ENCODE peak calls at places on chromosome 4, in six cellular contexts. Z is RPMI7951, S is psoas muscle, V is astrocyte, A is ACHN, D is GM23338. F is an unnamed sample.

GRCh38 chr4:164212714-164213113 is 541.2 kb upstream of the SMIM31 start:
- DNase-seq in Z (no peak), S (no peak), V (no peak), A (no peak), D (no peak), F (no peak)

GRCh38 chr4:161317000-161317399 is 846.8 kb downstream of the FSTL5 start:
- DNase-seq in Z (no peak), S (no peak), V (no peak), A (no peak), D (no peak), F (no peak)

GRCh38 chr4:73816814-73817213 is 19.7 kb upstream of the CXCL6 start:
- DNase-seq in Z (peak), S (no peak), V (peak), A (peak), D (no peak), F (peak)

GRCh38 chr4:169573889-169574288 is 38.5 kb downstream of the NEK1 start:
- DNase-seq in Z (no peak), S (no peak), V (no peak), A (no peak), D (no peak), F (no peak)

GRCh38 chr4:55736605-55737183 is 82.9 kb upstream of the EXOC1L start:
- DNase-seq in Z (no peak), S (no peak), V (no peak), A (peak), D (peak), F (peak)

GRCh38 chr4:107710493-107711459 is 9.3 kb downstream of the PAPSS1 start:
- DNase-seq in Z (no peak), S (no peak), V (no peak), A (no peak), D (no peak), F (no peak)

GRCh38 chr4:175891863-175892262 is 79.8 kb upstream of the GPM6A start:
- DNase-seq in Z (no peak), S (no peak), V (peak), A (peak), D (peak), F (peak)

GRCh38 chr4:152352645-152353116 is 183.2 kb downstream of the FBXW7 start:
- DNase-seq in Z (peak), S (peak), V (peak), A (peak), D (peak), F (peak)

GRCh38 chr4:3403104-3403906 is 38.5 kb upstream of the HGFAC start:
- DNase-seq in Z (no peak), S (no peak), V (no peak), A (no peak), D (no peak), F (no peak)

GRCh38 chr4:21327976-21328700 is 620.4 kb downstream of the KCNIP4 start:
- DNase-seq in Z (no peak), S (no peak), V (no peak), A (no peak), D (no peak), F (no peak)

GRCh38 chr4:182604161-182604591 is 313.0 kb downstream of the DCTD start:
- DNase-seq in Z (no peak), S (no peak), V (peak), A (no peak), D (no peak), F (peak)

GRCh38 chr4:2103843-2104547 is 44.9 kb downstream of the NAT8L start:
- DNase-seq in Z (no peak), S (no peak), V (no peak), A (no peak), D (no peak), F (no peak)

GRCh38 chr4:142801966-142802365 is 44.1 kb downstream of the INPP4B start:
- DNase-seq in Z (no peak), S (no peak), V (no peak), A (no peak), D (no peak), F (no peak)

GRCh38 chr4:173214661-173215060 is 46.0 kb downstream of the GALNT7 start:
- DNase-seq in Z (peak), S (no peak), V (peak), A (peak), D (no peak), F (peak)

GRCh38 chr4:179605196-179605595 is 2163.0 kb upstream of the AGA start:
- DNase-seq in Z (no peak), S (no peak), V (peak), A (no peak), D (no peak), F (peak)

GRCh38 chr4:23945521-23946017 is 55.7 kb upstream of the PPARGC1A start:
- DNase-seq in Z (peak), S (peak), V (peak), A (peak), D (no peak), F (peak)

GRCh38 chr4:5409980-5410618 is 298.3 kb downstream of the EVC2 start:
- DNase-seq in Z (peak), S (no peak), V (no peak), A (no peak), D (peak), F (no peak)

GRCh38 chr4:171954650-171955049 is 141.4 kb downstream of the GALNTL6 start:
- DNase-seq in Z (no peak), S (no peak), V (no peak), A (peak), D (no peak), F (peak)

GRCh38 chr4:108840426-108840975 is 77.6 kb upstream of the ETNPPL start:
- DNase-seq in Z (no peak), S (no peak), V (no peak), A (no peak), D (no peak), F (no peak)

GRCh38 chr4:87032884-87033533 is 98.2 kb downstream of the AFF1 start:
- DNase-seq in Z (peak), S (no peak), V (peak), A (peak), D (no peak), F (peak)

GRCh38 chr4:107682306-107682705 is 37.7 kb downstream of the PAPSS1 start:
- DNase-seq in Z (no peak), S (no peak), V (no peak), A (no peak), D (no peak), F (no peak)

GRCh38 chr4:166493828-166494432 is 620.9 kb downstream of the TLL1 start:
- DNase-seq in Z (peak), S (no peak), V (peak), A (peak), D (no peak), F (no peak)

GRCh38 chr4:181443003-181443402 is 800.2 kb upstream of the TENM3 start:
- DNase-seq in Z (no peak), S (no peak), V (no peak), A (no peak), D (no peak), F (no peak)

GRCh38 chr4:2244947-2245786 is 3.2 kb upstream of the HAUS3 start:
- DNase-seq in Z (peak), S (peak), V (no peak), A (no peak), D (peak), F (no peak)

GRCh38 chr4:31518796-31519250 is 798.7 kb downstream of the PCDH7 start:
- DNase-seq in Z (peak), S (no peak), V (peak), A (peak), D (no peak), F (no peak)

GRCh38 chr4:76779740-76780459 is 118.0 kb downstream of the SOWAHB start:
- DNase-seq in Z (no peak), S (no peak), V (peak), A (no peak), D (no peak), F (no peak)

GRCh38 chr4:110357521-110357920 is 118.4 kb upstream of the ENPEP start:
- DNase-seq in Z (no peak), S (no peak), V (no peak), A (no peak), D (no peak), F (no peak)

GRCh38 chr4:123603165-123603564 is 206.6 kb downstream of the SPRY1 start:
- DNase-seq in Z (peak), S (no peak), V (peak), A (peak), D (no peak), F (no peak)

GRCh38 chr4:184548651-184549341 is 74.4 kb upstream of the IRF2 start:
- DNase-seq in Z (peak), S (no peak), V (no peak), A (no peak), D (peak), F (no peak)

GRCh38 chr4:77358315-77358928 is 201.4 kb downstream of the CCNG2 start:
- DNase-seq in Z (peak), S (no peak), V (no peak), A (peak), D (peak), F (peak)

GRCh38 chr4:15054546-15054945 is 52.3 kb downstream of the CPEB2 start:
- DNase-seq in Z (no peak), S (no peak), V (no peak), A (no peak), D (no peak), F (no peak)

GRCh38 chr4:3783691-3784306 is 17.6 kb downstream of the ADRA2C start:
- DNase-seq in Z (no peak), S (no peak), V (no peak), A (peak), D (peak), F (no peak)

F was measured in foreskin fibroblast.